ENCODE peak calls at places on chromosome 21, in six cellular contexts. One of them, this sample, is unnamed. For H3K36me3 and H3K4me1, the result is how much of the 10 kb centered on the place peaks cover.

GRCh38 chr21:42559326-42559725 is 45.7 kb downstream of the SLC37A1 start:
- DNase-seq in body of pancreas: peak
- DNase-seq in esophagus squamous epithelium: no peak
- DNase-seq in heart left ventricle: peak
- DNase-seq in K562: no peak
- DNase-seq in uterus: peak
- DNase-seq in this sample: peak

GRCh38 chr21:25934130-25934529 is 199.4 kb downstream of the GABPA start:
- DNase-seq in body of pancreas: no peak
- DNase-seq in esophagus squamous epithelium: no peak
- DNase-seq in heart left ventricle: no peak
- DNase-seq in K562: no peak
- DNase-seq in uterus: no peak
- DNase-seq in this sample: no peak

GRCh38 chr21:29334717-29335428 is 36.2 kb downstream of the BACH1 start:
- DNase-seq in body of pancreas: no peak
- DNase-seq in esophagus squamous epithelium: no peak
- DNase-seq in heart left ventricle: no peak
- DNase-seq in K562: no peak
- DNase-seq in uterus: no peak
- DNase-seq in this sample: no peak

GRCh38 chr21:20971296-20971921 is 26.8 kb upstream of the NCAM2 start:
- DNase-seq in body of pancreas: peak
- DNase-seq in esophagus squamous epithelium: no peak
- DNase-seq in heart left ventricle: no peak
- DNase-seq in K562: peak
- DNase-seq in uterus: no peak
- DNase-seq in this sample: peak

GRCh38 chr21:15221799-15222386 is 157.1 kb upstream of the NRIP1 start:
- DNase-seq in body of pancreas: peak
- DNase-seq in esophagus squamous epithelium: no peak
- DNase-seq in heart left ventricle: no peak
- DNase-seq in K562: no peak
- DNase-seq in uterus: no peak
- DNase-seq in this sample: peak

GRCh38 chr21:41766883-41767605 is at the start of gene RIPK4:
- DNase-seq in body of pancreas: peak
- DNase-seq in esophagus squamous epithelium: no peak
- DNase-seq in heart left ventricle: peak
- DNase-seq in K562: no peak
- DNase-seq in uterus: no peak
- DNase-seq in this sample: peak

GRCh38 chr21:42433946-42434551 is 30.3 kb downstream of the UBASH3A start:
- DNase-seq in body of pancreas: peak
- DNase-seq in esophagus squamous epithelium: no peak
- DNase-seq in heart left ventricle: no peak
- DNase-seq in K562: peak
- DNase-seq in uterus: no peak
- DNase-seq in this sample: peak

GRCh38 chr21:31410763-31411278 is 66.8 kb upstream of the TIAM1 start:
- DNase-seq in body of pancreas: no peak
- DNase-seq in esophagus squamous epithelium: no peak
- DNase-seq in heart left ventricle: no peak
- DNase-seq in K562: no peak
- DNase-seq in uterus: no peak
- DNase-seq in this sample: no peak

GRCh38 chr21:15172963-15173362 is 108.2 kb upstream of the NRIP1 start:
- DNase-seq in body of pancreas: no peak
- DNase-seq in esophagus squamous epithelium: no peak
- DNase-seq in heart left ventricle: no peak
- DNase-seq in K562: no peak
- DNase-seq in uterus: no peak
- DNase-seq in this sample: no peak

GRCh38 chr21:14602418-14602987 is 56.4 kb upstream of the SAMSN1 start:
- DNase-seq in body of pancreas: no peak
- DNase-seq in esophagus squamous epithelium: no peak
- DNase-seq in heart left ventricle: no peak
- DNase-seq in K562: no peak
- DNase-seq in uterus: no peak
- DNase-seq in this sample: no peak

GRCh38 chr21:39040494-39041110 is 142.6 kb downstream of the PSMG1 start:
- DNase-seq in body of pancreas: no peak
- DNase-seq in esophagus squamous epithelium: no peak
- DNase-seq in heart left ventricle: no peak
- DNase-seq in K562: no peak
- DNase-seq in uterus: no peak
- DNase-seq in this sample: no peak

GRCh38 chr21:42056468-42056867 is 14.6 kb upstream of the UMODL1 start:
- DNase-seq in body of pancreas: peak
- DNase-seq in esophagus squamous epithelium: no peak
- DNase-seq in heart left ventricle: no peak
- DNase-seq in K562: no peak
- DNase-seq in uterus: no peak
- DNase-seq in this sample: peak

GRCh38 chr21:25103500-25104207 is 503.6 kb downstream of the MRPL39 start:
- DNase-seq in body of pancreas: no peak
- DNase-seq in esophagus squamous epithelium: no peak
- DNase-seq in heart left ventricle: no peak
- DNase-seq in K562: no peak
- DNase-seq in uterus: no peak
- DNase-seq in this sample: no peak

GRCh38 chr21:43005635-43006034 is 31.3 kb downstream of the PKNOX1 start:
- DNase-seq in body of pancreas: peak
- DNase-seq in esophagus squamous epithelium: no peak
- DNase-seq in heart left ventricle: no peak
- DNase-seq in K562: no peak
- DNase-seq in uterus: no peak
- DNase-seq in this sample: no peak

GRCh38 chr21:40056031-40056430 is 188.8 kb downstream of the PCP4 start:
- DNase-seq in body of pancreas: no peak
- DNase-seq in esophagus squamous epithelium: no peak
- DNase-seq in heart left ventricle: no peak
- DNase-seq in K562: no peak
- DNase-seq in uterus: no peak
- DNase-seq in this sample: no peak

GRCh38 chr21:25296239-25296638 is 311.0 kb downstream of the MRPL39 start:
- DNase-seq in body of pancreas: peak
- DNase-seq in esophagus squamous epithelium: no peak
- DNase-seq in heart left ventricle: no peak
- DNase-seq in K562: no peak
- DNase-seq in uterus: no peak
- DNase-seq in this sample: no peak

GRCh38 chr21:31182231-31183129 is 144.2 kb upstream of the KRTAP19-8 start:
- DNase-seq in body of pancreas: no peak
- DNase-seq in esophagus squamous epithelium: no peak
- DNase-seq in heart left ventricle: no peak
- DNase-seq in K562: no peak
- DNase-seq in uterus: no peak
- DNase-seq in this sample: no peak

GRCh38 chr21:29613021-29613420 is 314.3 kb downstream of the BACH1 start:
- DNase-seq in body of pancreas: no peak
- DNase-seq in esophagus squamous epithelium: no peak
- DNase-seq in heart left ventricle: no peak
- DNase-seq in K562: peak
- DNase-seq in uterus: no peak
- DNase-seq in this sample: no peak

GRCh38 chr21:45900034-45900868 is 81.3 kb upstream of the COL6A1 start:
- DNase-seq in body of pancreas: no peak
- DNase-seq in esophagus squamous epithelium: no peak
- DNase-seq in heart left ventricle: no peak
- DNase-seq in K562: no peak
- DNase-seq in uterus: no peak
- DNase-seq in this sample: no peak
- H3K36me3 ChIP-seq in body of pancreas: under half
- H3K36me3 ChIP-seq in esophagus squamous epithelium: under half
- H3K36me3 ChIP-seq in heart left ventricle: under half
- H3K36me3 ChIP-seq in K562: under half
- H3K36me3 ChIP-seq in uterus: under half
- H3K36me3 ChIP-seq in this sample: under half

DNA sequence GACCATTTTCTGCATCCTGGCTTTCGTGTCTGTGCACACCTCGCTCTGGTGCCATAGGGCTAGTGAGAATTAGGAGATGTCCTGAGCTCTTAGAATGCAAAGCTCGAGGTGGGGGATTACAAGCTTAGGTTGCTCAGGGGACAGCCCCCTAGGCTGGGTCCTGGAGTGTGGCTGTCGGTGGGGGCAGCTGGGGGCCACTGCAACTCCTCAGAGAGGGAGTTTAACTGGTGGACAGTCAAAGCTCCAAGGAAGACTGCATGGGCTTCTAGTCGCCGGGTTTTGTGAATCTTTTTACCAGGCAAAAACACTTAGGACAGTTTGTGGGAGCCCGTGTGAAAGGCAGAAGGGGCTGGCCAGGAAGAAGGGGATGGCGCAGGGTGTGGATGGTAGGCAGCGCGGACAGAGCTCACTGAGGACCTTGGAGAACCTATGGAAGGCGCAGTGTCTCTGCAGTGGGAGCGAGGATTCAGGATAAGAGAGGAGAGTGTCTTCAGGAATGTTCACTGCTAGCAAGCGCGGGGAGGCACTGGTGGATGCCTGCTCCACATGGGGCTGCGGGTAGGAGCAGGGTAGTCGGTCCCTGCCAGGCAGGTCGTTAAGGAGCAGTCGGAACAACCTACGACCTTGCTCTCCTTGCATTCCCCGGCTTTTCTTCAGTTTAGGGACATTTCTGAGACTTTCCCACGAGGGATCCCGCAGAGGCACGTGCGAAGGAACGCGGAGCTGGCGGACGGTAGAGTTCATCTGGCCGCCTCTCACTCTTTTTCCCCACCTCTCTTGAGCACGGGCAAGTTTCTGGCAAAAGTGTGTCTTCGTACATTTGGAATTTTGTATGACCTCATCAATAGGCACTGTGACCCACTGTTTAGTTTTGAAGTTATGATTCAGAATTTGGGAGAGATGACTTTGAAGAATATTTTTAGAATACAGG is 12.9 kb upstream of the KCNE1 start:
- DNase-seq in body of pancreas: peak
- DNase-seq in esophagus squamous epithelium: no peak
- DNase-seq in heart left ventricle: no peak
- DNase-seq in K562: no peak
- DNase-seq in uterus: peak
- DNase-seq in this sample: no peak
- TF ChIP-seq POLR2A in body of pancreas: no peak
- TF ChIP-seq POLR2A in esophagus squamous epithelium: no peak
- TF ChIP-seq POLR2A in heart left ventricle: no peak
- TF ChIP-seq POLR2A in K562: no peak
- TF ChIP-seq POLR2A in uterus: no peak
- TF ChIP-seq POLR2A in this sample: no peak

DNA sequence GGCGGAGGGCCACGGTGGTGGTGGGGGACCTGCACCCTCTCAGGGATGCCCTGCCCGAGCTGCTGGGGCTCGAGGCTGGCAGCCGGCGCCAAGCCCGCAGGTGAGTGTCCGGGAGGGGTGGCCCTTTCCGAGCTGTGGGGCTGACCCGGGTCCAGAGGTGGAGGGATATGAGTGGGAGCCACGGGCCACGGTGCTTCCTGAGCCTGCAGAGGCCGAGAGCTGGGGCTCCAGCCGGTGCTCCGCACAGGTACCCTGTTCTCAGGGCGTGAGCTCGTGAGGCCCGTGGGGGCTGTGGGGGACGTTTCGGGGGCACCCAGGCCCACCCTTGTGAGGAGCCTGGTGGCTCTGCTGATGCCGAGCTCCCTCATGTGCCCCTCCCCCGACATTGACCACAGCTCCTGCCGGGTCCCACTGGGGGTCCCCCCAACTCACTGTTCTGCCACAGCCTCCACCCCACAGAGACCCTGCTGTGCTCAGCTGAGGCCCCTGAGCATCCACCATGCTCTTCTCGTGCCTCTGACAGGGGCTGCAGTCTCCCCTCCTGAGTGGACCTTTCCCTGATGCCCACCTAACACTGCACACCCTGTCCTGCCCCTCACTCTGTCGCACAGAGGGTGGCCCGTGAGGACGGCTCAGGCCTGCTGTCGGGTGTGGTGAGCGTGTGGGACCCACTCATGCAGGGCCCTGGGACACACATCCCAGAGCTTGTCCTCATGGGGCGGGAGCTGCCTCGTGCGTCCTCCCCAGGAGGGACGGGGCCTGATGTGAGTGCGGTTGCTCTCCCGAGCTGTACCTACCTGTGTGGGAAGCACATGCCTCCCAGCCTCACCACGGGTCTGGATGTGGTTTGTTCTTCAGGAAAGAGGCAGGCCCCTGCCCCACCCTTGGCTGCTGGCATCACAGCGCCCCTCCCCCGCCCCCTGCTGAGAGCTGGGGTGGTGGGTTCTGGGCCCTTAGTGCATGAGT is 27.5 kb downstream of the SLX9 start:
- DNase-seq in body of pancreas: no peak
- DNase-seq in esophagus squamous epithelium: no peak
- DNase-seq in heart left ventricle: no peak
- DNase-seq in K562: no peak
- DNase-seq in uterus: no peak
- DNase-seq in this sample: no peak
- H3K4me1 ChIP-seq in body of pancreas: under half
- H3K4me1 ChIP-seq in esophagus squamous epithelium: under half
- H3K4me1 ChIP-seq in heart left ventricle: under half
- H3K4me1 ChIP-seq in K562: half or more
- H3K4me1 ChIP-seq in uterus: under half
- H3K4me1 ChIP-seq in this sample: under half

DNA sequence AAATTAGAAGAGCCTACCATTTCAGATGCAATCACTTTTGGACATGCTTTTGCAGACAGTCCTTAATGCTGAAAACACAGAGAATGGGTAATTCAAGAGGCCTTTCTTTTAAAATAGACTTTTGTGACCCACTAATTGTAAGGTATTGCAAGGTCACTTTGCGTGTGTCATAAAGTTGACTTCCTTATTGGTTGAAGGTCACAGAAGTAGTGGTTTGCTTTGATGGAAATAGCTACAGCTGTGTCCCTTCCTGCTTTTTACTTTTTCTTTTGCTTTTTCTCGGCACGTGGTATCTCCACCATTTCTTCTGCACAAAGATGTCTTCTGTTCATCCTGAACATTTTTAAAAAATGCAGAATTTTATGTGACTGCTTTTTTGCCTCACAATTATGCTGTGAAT is 146.8 kb downstream of the DYRK1A start:
- DNase-seq in body of pancreas: no peak
- DNase-seq in esophagus squamous epithelium: no peak
- DNase-seq in heart left ventricle: no peak
- DNase-seq in K562: no peak
- DNase-seq in uterus: no peak
- DNase-seq in this sample: no peak
- H3K36me3 ChIP-seq in body of pancreas: under half
- H3K36me3 ChIP-seq in esophagus squamous epithelium: half or more
- H3K36me3 ChIP-seq in heart left ventricle: under half
- H3K36me3 ChIP-seq in K562: half or more
- H3K36me3 ChIP-seq in uterus: under half
- H3K36me3 ChIP-seq in this sample: under half

GRCh38 chr21:33033094-33033951 is 7.6 kb downstream of the OLIG2 start:
- DNase-seq in body of pancreas: no peak
- DNase-seq in esophagus squamous epithelium: no peak
- DNase-seq in heart left ventricle: no peak
- DNase-seq in K562: no peak
- DNase-seq in uterus: no peak
- DNase-seq in this sample: no peak
- TF ChIP-seq POLR2A in body of pancreas: no peak
- TF ChIP-seq POLR2A in esophagus squamous epithelium: no peak
- TF ChIP-seq POLR2A in heart left ventricle: no peak
- TF ChIP-seq POLR2A in K562: no peak
- TF ChIP-seq POLR2A in uterus: no peak
- TF ChIP-seq POLR2A in this sample: no peak

This sample was measured in transverse colon.